ENCODE peak calls at places on chromosomes 2 and 18, in six cellular contexts. J is sigmoid colon; Q is fibroblast of lung; P is GM20000; O is CD4-positive, alpha-beta T cell; D is NB4. E is an unnamed sample.

GRCh38 chr2:221243758-221244157 is 328.3 kb downstream of the EPHA4 start:
- DNase-seq in P (no peak), Q (no peak), J (no peak), D (no peak), O (no peak), E (no peak)

GRCh38 chr2:187543488-187543887 is 10.7 kb downstream of the TFPI start:
- DNase-seq in J (no peak), O (no peak), P (no peak), Q (no peak), D (no peak), E (no peak)

GRCh38 chr2:67485431-67485830 is 88.3 kb downstream of the ETAA1 start:
- DNase-seq in P (no peak), D (no peak), Q (no peak), J (no peak), O (no peak), E (no peak)

GRCh38 chr2:40282428-40282827 is 169.5 kb downstream of the SLC8A1 start:
- DNase-seq in Q (peak), J (no peak), D (no peak), O (no peak), P (no peak), E (no peak)

GRCh38 chr2:5549061-5549601 is 143.1 kb upstream of the SOX11 start:
- DNase-seq in P (no peak), O (no peak), J (no peak), Q (peak), D (no peak), E (no peak)

GRCh38 chr2:155022531-155022930 is 324.0 kb downstream of the KCNJ3 start:
- DNase-seq in D (no peak), O (no peak), J (no peak), P (no peak), Q (no peak), E (no peak)

GRCh38 chr2:70805987-70806386 is 14.4 kb downstream of the CLEC4F start:
- DNase-seq in O (no peak), P (no peak), J (no peak), Q (no peak), D (no peak), E (no peak)

GRCh38 chr2:174014699-174015070 is 49.5 kb upstream of the SP3 start:
- DNase-seq in P (no peak), O (no peak), J (peak), Q (no peak), D (peak), E (no peak)

GRCh38 chr18:50659091-50660003 is 99.5 kb downstream of the MAPK4 start:
- DNase-seq in P (no peak), O (no peak), D (peak), J (peak), Q (no peak), E (no peak)

GRCh38 chr2:238370482-238371372 is 50.4 kb downstream of the TRAF3IP1 start:
- DNase-seq in P (peak), O (peak), J (peak), Q (peak), D (peak), E (peak)

GRCh38 chr18:8949206-8949605 is 153.3 kb upstream of the NDUFV2 start:
- DNase-seq in Q (no peak), D (no peak), P (no peak), O (no peak), J (peak), E (no peak)

GRCh38 chr2:19933351-19933981 is 31.7 kb upstream of the TTC32 start:
- DNase-seq in J (no peak), P (peak), D (no peak), Q (peak), O (no peak), E (no peak)

GRCh38 chr2:151575338-151575737 is 158.9 kb downstream of the NEB start:
- DNase-seq in J (no peak), P (no peak), Q (no peak), O (no peak), D (no peak), E (no peak)

GRCh38 chr18:36352384-36352783 is 54.9 kb downstream of the FHOD3 start:
- DNase-seq in P (no peak), Q (peak), O (no peak), J (no peak), D (no peak), E (no peak)

GRCh38 chr18:37565138-37565984 is at the start of gene CELF4:
- DNase-seq in O (no peak), P (peak), D (no peak), Q (peak), J (peak), E (no peak)

GRCh38 chr2:5766621-5767020 is 74.4 kb downstream of the SOX11 start:
- DNase-seq in Q (peak), O (no peak), P (no peak), J (no peak), D (no peak), E (no peak)

GRCh38 chr2:60998628-60999545 is 18.6 kb upstream of the PEX13 start:
- DNase-seq in P (peak), O (no peak), Q (peak), D (peak), J (no peak), E (no peak)

GRCh38 chr2:95313296-95314265 is 16.4 kb downstream of the KCNIP3 start:
- DNase-seq in Q (no peak), P (no peak), O (no peak), J (no peak), D (no peak), E (no peak)

GRCh38 chr2:216078776-216079175 is 2.8 kb downstream of the PECR start:
- DNase-seq in P (no peak), Q (peak), D (peak), O (no peak), J (no peak), E (no peak)

GRCh38 chr2:38997784-38998183 is 108.1 kb downstream of the ARHGEF33 start:
- DNase-seq in Q (peak), P (no peak), J (no peak), D (peak), O (no peak), E (no peak)

GRCh38 chr2:20224716-20225293 is at the start of gene SDC1:
- DNase-seq in D (peak), Q (peak), J (peak), P (peak), O (no peak), E (peak)

GRCh38 chr2:101409699-101410098 is 22.4 kb upstream of the CREG2 start:
- DNase-seq in D (no peak), J (no peak), Q (no peak), P (no peak), O (no peak), E (no peak)
- TF ChIP-seq CTCF in D (no peak), J (no peak), Q (no peak), P (no peak), O (no peak), E (no peak)

GRCh38 chr2:52632543-52632942 is 1135.1 kb upstream of the CHAC2 start:
- DNase-seq in J (no peak), Q (no peak), D (no peak), P (no peak), O (no peak), E (no peak)
- TF ChIP-seq CTCF in J (no peak), Q (no peak), D (no peak), P (no peak), O (no peak), E (no peak)

GRCh38 chr2:47313728-47314127 is 89.2 kb upstream of the MSH2 start:
- DNase-seq in Q (no peak), D (no peak), J (no peak), P (no peak), O (no peak), E (no peak)
- TF ChIP-seq CTCF in Q (no peak), D (peak), J (no peak), P (peak), O (no peak), E (no peak)

GRCh38 chr18:76459687-76460350 is 35.2 kb downstream of the ZNF516 start:
- DNase-seq in J (peak), Q (peak), P (peak), D (no peak), O (no peak), E (no peak)
- TF ChIP-seq CTCF in J (no peak), Q (no peak), P (no peak), D (no peak), O (no peak), E (no peak)

GRCh38 chr2:100562613-100563406 is at the start of gene PDCL3:
- DNase-seq in O (peak), P (peak), Q (peak), J (peak), D (peak), E (peak)
- TF ChIP-seq CTCF in O (no peak), P (peak), Q (peak), J (no peak), D (no peak), E (peak)

DNA sequence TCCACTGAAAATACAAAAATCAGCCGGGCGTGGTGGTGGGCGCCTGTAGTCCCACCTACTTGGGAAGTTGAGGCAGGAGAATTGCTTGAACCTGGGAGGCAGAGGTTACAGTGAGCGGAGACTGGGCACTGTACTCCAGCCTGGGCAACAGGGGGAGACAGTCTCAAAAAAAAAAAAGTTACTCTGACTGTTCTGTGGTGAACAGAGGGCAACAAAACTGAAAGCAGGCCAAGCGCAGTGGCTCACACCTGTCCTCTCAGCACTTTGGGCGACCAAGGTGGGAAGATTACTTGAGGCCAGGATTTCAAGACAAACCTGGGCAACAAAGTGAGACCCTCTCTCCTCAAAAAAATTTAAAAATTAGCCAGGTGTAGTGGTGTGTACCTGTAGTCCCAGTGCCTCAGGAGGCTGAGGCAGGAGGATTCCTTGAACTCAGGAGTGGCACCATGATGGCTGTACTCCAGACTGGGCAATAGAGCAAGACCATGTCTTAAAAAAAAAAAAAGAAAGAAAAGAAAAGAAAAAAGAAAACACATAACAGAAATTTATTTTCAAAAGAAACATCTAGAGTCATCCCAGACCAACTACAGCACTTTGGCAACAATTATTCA is 13.6 kb upstream of the RTN4 start:
- DNase-seq in O (no peak), J (no peak), P (no peak), Q (no peak), D (peak), E (no peak)
- TF ChIP-seq CTCF in O (no peak), J (no peak), P (no peak), Q (no peak), D (peak), E (no peak)

GRCh38 chr18:75071866-75072671 is 136.9 kb downstream of the PTGR3 start:
- DNase-seq in O (no peak), D (peak), Q (no peak), P (no peak), J (no peak), E (no peak)

GRCh38 chr18:75071484-75071785 is 137.5 kb downstream of the PTGR3 start:
- DNase-seq in O (no peak), J (no peak), P (no peak), D (no peak), Q (no peak), E (no peak)

GRCh38 chr18:75072672-75073371 is 136.1 kb downstream of the PTGR3 start:
- DNase-seq in Q (no peak), P (no peak), J (peak), O (no peak), D (no peak), E (no peak)

GRCh38 chr18:75070235-75070624 is 138.7 kb downstream of the PTGR3 start:
- DNase-seq in O (no peak), Q (no peak), J (no peak), D (peak), P (no peak), E (no peak)

DNA sequence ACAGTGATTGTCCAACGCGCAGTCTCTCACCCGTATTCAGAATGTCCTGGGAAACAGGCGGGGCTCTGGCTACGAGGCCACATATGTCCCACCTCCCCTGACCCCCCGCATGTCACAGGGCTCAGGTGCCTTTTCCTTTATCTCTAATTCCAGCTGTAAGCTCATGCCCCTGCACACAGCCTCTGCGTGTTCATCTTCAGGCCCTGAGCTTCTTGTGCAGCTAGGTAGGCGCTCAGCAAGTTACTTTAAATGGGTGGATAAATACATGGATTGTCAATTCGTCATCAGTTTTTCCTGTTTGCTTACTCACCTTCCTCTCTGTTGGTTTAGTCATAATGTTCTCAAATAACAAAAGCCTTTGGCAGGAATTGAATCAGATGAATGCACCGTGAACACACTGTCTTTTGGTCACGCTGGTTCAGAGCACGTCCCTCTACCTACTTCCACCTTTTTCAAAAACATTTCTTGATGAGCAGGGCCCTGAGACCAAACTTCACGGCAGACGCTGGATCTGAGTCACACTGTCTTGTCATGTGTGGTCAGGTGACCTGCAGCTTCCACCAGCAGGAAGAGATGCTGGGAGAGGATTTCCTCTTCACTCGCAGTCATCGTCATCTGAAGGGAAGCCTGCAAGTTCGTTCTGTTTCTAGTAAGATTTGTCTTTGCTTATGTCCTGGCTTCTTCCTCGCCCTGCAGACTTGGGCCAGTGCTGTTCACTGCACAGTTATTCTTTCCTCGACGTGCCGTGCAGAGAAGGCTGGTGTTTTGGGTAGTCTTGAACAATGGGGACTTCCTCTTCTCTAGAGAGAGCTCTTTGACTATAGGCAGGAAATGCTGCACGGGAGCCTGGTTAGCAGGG is 138.1 kb downstream of the PTGR3 start:
- DNase-seq in O (peak), D (peak), J (no peak), Q (peak), P (peak), E (no peak)
- TF ChIP-seq CTCF in O (no peak), D (no peak), J (no peak), Q (no peak), P (no peak), E (no peak)

DNA sequence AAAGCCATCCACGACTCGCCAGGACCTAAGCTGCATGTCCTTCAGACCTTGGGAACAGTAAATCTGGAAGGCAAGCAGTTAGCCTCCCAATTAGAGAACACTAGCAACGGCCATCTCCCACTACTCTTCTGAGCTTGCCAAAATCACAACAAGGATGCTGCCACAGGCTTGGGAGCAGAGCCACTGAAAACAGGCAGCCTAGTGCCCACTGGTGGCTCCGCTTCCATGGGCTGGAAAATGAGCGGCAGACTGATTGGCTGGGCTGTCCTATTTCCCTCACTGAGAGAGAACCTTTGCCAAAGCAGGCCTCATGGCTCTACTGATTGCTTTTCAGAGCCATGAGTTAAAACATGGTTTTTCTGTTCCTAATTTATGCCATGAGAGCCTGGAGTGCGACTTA is 153.0 kb upstream of the NT5C1B start:
- DNase-seq in P (no peak), O (no peak), J (no peak), Q (peak), D (no peak), E (no peak)
- TF ChIP-seq CTCF in P (no peak), O (no peak), J (no peak), Q (peak), D (no peak), E (no peak)

E was measured in progenitor cell of endocrine pancreas.